ENCODE peak calls at places on chromosomes 11 and 22, in four cellular contexts. C is stimulated activated CD4-positive, alpha-beta T cell treated with anti-CD3 and anti-CD28 coated beads, Interleukin-4, amount 100 ng/mL, for 1 hour; W is H9; Z is GM20000. S is an unnamed sample.

GRCh38 chr11:69260622-69261021 is 33.3 kb upstream of the MYEOV start:
- DNase-seq in C (no peak), W (no peak), Z (no peak), S (no peak)

GRCh38 chr22:20553947-20554741 is 46.7 kb downstream of the MED15 start:
- DNase-seq in C (no peak), W (no peak), Z (no peak), S (no peak)

GRCh38 chr22:44437493-44438015 is 60.5 kb downstream of the RTL6 start:
- DNase-seq in C (no peak), W (no peak), Z (no peak), S (no peak)

GRCh38 chr11:9688716-9689511 is 25.0 kb downstream of the SWAP70 start:
- DNase-seq in C (no peak), W (no peak), Z (peak; percentile 53), S (no peak)

GRCh38 chr11:36312593-36312990 is 16.5 kb downstream of the PRR5L start:
- DNase-seq in C (no peak), W (no peak), Z (no peak), S (no peak)

GRCh38 chr22:33710326-33710725 is 209.9 kb downstream of the LARGE1 start:
- DNase-seq in C (no peak), W (no peak), Z (no peak), S (no peak)

GRCh38 chr11:64705501-64705900 is 17.5 kb downstream of the NRXN2 start:
- DNase-seq in C (no peak), W (no peak), Z (no peak), S (no peak)

GRCh38 chr11:111347723-111348115 is 31.4 kb downstream of the POU2AF1 start:
- DNase-seq in C (no peak), W (no peak), Z (no peak), S (no peak)

GRCh38 chr11:77149716-77150392 is 21.8 kb downstream of the MYO7A start:
- DNase-seq in C (no peak), W (no peak), Z (no peak), S (no peak)

GRCh38 chr22:45504703-45505341 is 2.1 kb downstream of the FBLN1 start:
- DNase-seq in C (no peak), W (no peak), Z (no peak), S (peak; percentile 83)

GRCh38 chr22:44944891-44945600 is 64.8 kb downstream of the PHF21B start:
- DNase-seq in C (no peak), W (no peak), Z (no peak), S (no peak)

GRCh38 chr11:95592455-95592854 is 197.1 kb downstream of the FAM76B start:
- DNase-seq in C (no peak), W (peak; percentile 37), Z (no peak), S (no peak)

GRCh38 chr11:128759597-128759996 is 65.7 kb downstream of the FLI1 start:
- DNase-seq in C (no peak), W (no peak), Z (no peak), S (no peak)

GRCh38 chr11:65262381-65262680 is 569 bp downstream of the POLA2 start:
- DNase-seq in C (no peak), W (no peak), Z (no peak), S (no peak)

GRCh38 chr11:83693279-83693992 is 407.3 kb upstream of the CCDC90B start:
- DNase-seq in C (no peak), W (no peak), Z (no peak), S (no peak)

GRCh38 chr11:6655020-6655789 is 404 bp downstream of the DCHS1 start:
- DNase-seq in C (peak; percentile 43), W (no peak), Z (peak; percentile 67), S (no peak)

GRCh38 chr11:82864268-82864667 is 36.0 kb downstream of the PRCP start:
- DNase-seq in C (peak; percentile 15), W (peak; percentile 51), Z (peak; percentile 28), S (no peak)

GRCh38 chr22:37639070-37639760 is at the start of gene SH3BP1:
- DNase-seq in C (peak; percentile 63), W (peak; percentile 88), Z (peak; percentile 88), S (no peak)

GRCh38 chr22:32745251-32745995 is 56.1 kb upstream of the TIMP3 start:
- DNase-seq in C (no peak), W (peak; percentile 76), Z (no peak), S (peak; percentile 12)

GRCh38 chr11:128324051-128324481 is 263.3 kb downstream of the ETS1 start:
- DNase-seq in C (no peak), W (no peak), Z (no peak), S (no peak)

GRCh38 chr22:47631571-47632102 is 869.2 kb downstream of the TBC1D22A start:
- DNase-seq in C (no peak), W (no peak), Z (no peak), S (no peak)

GRCh38 chr11:35035894-35036408 is 103.0 kb upstream of the CD44 start:
- DNase-seq in C (no peak), W (no peak), Z (peak; percentile 21), S (no peak)

GRCh38 chr22:21755855-21756284 is 20.3 kb upstream of the YPEL1 start:
- DNase-seq in C (no peak), W (no peak), Z (peak; percentile 36), S (no peak)

GRCh38 chr22:46072981-46073682 is 77.2 kb upstream of the PPARA start:
- DNase-seq in C (no peak), W (no peak), Z (no peak), S (no peak)

GRCh38 chr11:72239296-72239848 is 4.6 kb downstream of the PHOX2A start:
- DNase-seq in C (no peak), W (peak; percentile 67), Z (peak; percentile 86), S (no peak)

GRCh38 chr22:49021097-49021925 is 806.4 kb downstream of the BRD1 start:
- DNase-seq in C (no peak), W (peak; percentile 14), Z (no peak), S (no peak)

GRCh38 chr11:64131657-64132387 is 34.1 kb downstream of the MACROD1 start:
- DNase-seq in C (no peak), W (no peak), Z (no peak), S (no peak)

GRCh38 chr11:75298191-75298590 is 53.3 kb downstream of the ARRB1 start:
- DNase-seq in C (no peak), W (no peak), Z (no peak), S (no peak)

GRCh38 chr11:47797633-47798032 is 30.5 kb upstream of the FNBP4 start:
- DNase-seq in C (peak; percentile 18), W (no peak), Z (no peak), S (no peak)

GRCh38 chr22:22812031-22812905 is 75.3 kb upstream of the IGLL5 start:
- DNase-seq in C (no peak), W (no peak), Z (no peak), S (no peak)

GRCh38 chr11:76796511-76797203 is 13.5 kb downstream of the TSKU start:
- DNase-seq in C (no peak), W (no peak), Z (no peak), S (no peak)

GRCh38 chr22:42630211-42630610 is 10.2 kb downstream of the ATP5MGL start:
- DNase-seq in C (no peak), W (no peak), Z (no peak), S (no peak)